ENCODE peak calls at places on chromosomes 1 and 21, in five cellular contexts. One of them, this sample, is unnamed.

GRCh38 chr1:154741747-154742495 is 128.2 kb downstream of the KCNN3 start:
- DNase-seq in HFF-Myc: no peak
- DNase-seq in T1000: no peak
- DNase-seq in LoVo: no peak
- DNase-seq in GM23248: peak
- DNase-seq in this sample: no peak

GRCh38 chr1:47431534-47431933 is 6.3 kb upstream of the FOXD2 start:
- DNase-seq in HFF-Myc: no peak
- DNase-seq in T1000: no peak
- DNase-seq in LoVo: no peak
- DNase-seq in GM23248: peak
- DNase-seq in this sample: peak

GRCh38 chr1:225896937-225897549 is 8.1 kb upstream of the LEFTY1 start:
- DNase-seq in HFF-Myc: no peak
- DNase-seq in T1000: no peak
- DNase-seq in LoVo: peak
- DNase-seq in GM23248: no peak
- DNase-seq in this sample: peak

GRCh38 chr1:212920895-212921294 is 29.4 kb upstream of the VASH2 start:
- DNase-seq in HFF-Myc: no peak
- DNase-seq in T1000: no peak
- DNase-seq in LoVo: no peak
- DNase-seq in GM23248: peak
- DNase-seq in this sample: no peak

GRCh38 chr21:43609501-43610340 is 49.6 kb downstream of the HSF2BP start:
- DNase-seq in HFF-Myc: no peak
- DNase-seq in T1000: no peak
- DNase-seq in LoVo: peak
- DNase-seq in GM23248: no peak
- DNase-seq in this sample: peak

GRCh38 chr1:220775238-220775853 is 11.4 kb upstream of the MTARC1 start:
- DNase-seq in HFF-Myc: no peak
- DNase-seq in T1000: peak
- DNase-seq in LoVo: peak
- DNase-seq in GM23248: peak
- DNase-seq in this sample: peak

GRCh38 chr1:60425528-60425927 is 352.0 kb upstream of the C1orf87 start:
- DNase-seq in HFF-Myc: peak
- DNase-seq in T1000: no peak
- DNase-seq in LoVo: peak
- DNase-seq in GM23248: peak
- DNase-seq in this sample: no peak

GRCh38 chr21:37032877-37033471 is 26.5 kb downstream of the RIPPLY3 start:
- DNase-seq in HFF-Myc: peak
- DNase-seq in T1000: peak
- DNase-seq in LoVo: peak
- DNase-seq in GM23248: peak
- DNase-seq in this sample: peak

GRCh38 chr1:66685265-66685664 is 67.0 kb upstream of the DYNLT5 start:
- DNase-seq in HFF-Myc: no peak
- DNase-seq in T1000: no peak
- DNase-seq in LoVo: no peak
- DNase-seq in GM23248: peak
- DNase-seq in this sample: no peak

GRCh38 chr1:21576798-21577187 is 67.6 kb downstream of the ALPL start:
- DNase-seq in HFF-Myc: no peak
- DNase-seq in T1000: no peak
- DNase-seq in LoVo: no peak
- DNase-seq in GM23248: no peak
- DNase-seq in this sample: no peak

This sample was measured in A172.